ENCODE peak calls at places on chromosomes 11 and 22, in eight cellular contexts. H is transverse colon, K is AG09309, L is endothelial cell, T is lower leg skin, W is kidney, D is fibroblast of the aortic adventitia, F is mucosa of descending colon. P is an unnamed sample.
A peak's percentile ranks its signal among the peaks of the same experiment; 100 is the strongest.

GRCh38 chr11:66068154-66068821 is 1.8 kb upstream of the PACS1 start:
- DNase-seq in F (peak; percentile 84), D (peak; percentile 73), L (peak; percentile 87), T (peak; percentile 53), H (peak; percentile 78), W (no peak), K (no peak), P (peak; percentile 80)

GRCh38 chr11:65108469-65109123 is 3.1 kb upstream of the TM7SF2 start:
- DNase-seq in L (no peak), D (no peak), W (peak; percentile 53), K (no peak), F (no peak), T (no peak), H (no peak), P (no peak)

GRCh38 chr22:21960200-21961126 is 7.8 kb upstream of the PPM1F start:
- DNase-seq in L (no peak), F (no peak), T (no peak), H (no peak), W (no peak), K (no peak), D (no peak), P (no peak)

GRCh38 chr22:36397081-36397766 is 9.5 kb upstream of the MYH9 start:
- DNase-seq in W (no peak), D (peak; percentile 66), L (no peak), F (no peak), T (no peak), K (no peak), H (no peak), P (peak; percentile 68)

GRCh38 chr11:80330302-80330701 is 889.5 kb upstream of the TENM4 start:
- DNase-seq in L (no peak), K (no peak), W (no peak), D (no peak), F (no peak), T (no peak), H (no peak), P (no peak)

GRCh38 chr22:39959640-39960447 is at the start of gene TMA7B:
- DNase-seq in H (no peak), D (peak; percentile 33), L (peak; percentile 42), F (peak; percentile 13), T (no peak), K (no peak), W (no peak), P (no peak)

GRCh38 chr11:115423728-115424459 is 80.3 kb downstream of the CADM1 start:
- DNase-seq in K (no peak), D (no peak), H (no peak), W (no peak), T (no peak), F (no peak), L (no peak), P (no peak)

GRCh38 chr11:44281151-44281550 is 28.8 kb downstream of the ALX4 start:
- DNase-seq in K (no peak), D (no peak), H (no peak), F (no peak), L (no peak), W (no peak), T (no peak), P (no peak)

GRCh38 chr11:114131366-114131963 is 72.0 kb downstream of the ZBTB16 start:
- DNase-seq in W (no peak), L (no peak), K (no peak), H (peak; percentile 8), T (no peak), F (no peak), D (no peak), P (no peak)

GRCh38 chr11:12841946-12842630 is 167.0 kb upstream of the RASSF10 start:
- DNase-seq in D (peak; percentile 71), H (no peak), K (peak; percentile 47), W (no peak), F (no peak), L (peak; percentile 22), T (no peak), P (no peak)

GRCh38 chr11:71426413-71426812 is 21.8 kb downstream of the DHCR7 start:
- DNase-seq in K (no peak), H (no peak), W (no peak), D (no peak), F (no peak), T (no peak), L (no peak), P (no peak)

GRCh38 chr11:3807856-3808845 is at the start of gene PGAP2:
- DNase-seq in T (peak; percentile 46), L (peak; percentile 75), W (peak; percentile 88), K (no peak), F (peak; percentile 85), H (peak; percentile 77), D (peak; percentile 53), P (peak; percentile 87)

GRCh38 chr22:20438678-20439492 is 1.3 kb upstream of the SCARF2 start:
- DNase-seq in W (peak; percentile 78), T (no peak), L (no peak), K (no peak), D (no peak), F (no peak), H (no peak), P (peak; percentile 64)

GRCh38 chr11:45058344-45058743 is 88.1 kb upstream of the PRDM11 start:
- DNase-seq in H (no peak), F (no peak), T (no peak), D (no peak), L (no peak), K (no peak), W (no peak), P (no peak)

GRCh38 chr22:35977136-35977535 is 51.5 kb downstream of the RBFOX2 start:
- DNase-seq in W (no peak), L (no peak), H (no peak), D (peak; percentile 38), K (no peak), F (no peak), T (no peak), P (no peak)

GRCh38 chr11:64019106-64020031 is 16.4 kb upstream of the FLRT1 start:
- DNase-seq in T (no peak), K (no peak), D (no peak), F (no peak), L (no peak), H (no peak), W (no peak), P (no peak)

GRCh38 chr22:27682438-27682837 is 119.1 kb downstream of the MN1 start:
- DNase-seq in H (no peak), K (no peak), W (no peak), T (no peak), L (peak; percentile 38), F (no peak), D (no peak), P (no peak)

GRCh38 chr22:29716814-29717213 is 3.0 kb upstream of the CABP7 start:
- DNase-seq in K (peak; percentile 10), D (peak; percentile 79), L (peak; percentile 91), T (no peak), W (no peak), H (peak; percentile 53), F (peak; percentile 72), P (no peak)

GRCh38 chr22:21568207-21569075 is 927 bp downstream of the UBE2L3 start:
- DNase-seq in T (no peak), F (peak; percentile 45), L (peak; percentile 34), W (no peak), D (peak; percentile 37), K (no peak), H (peak; percentile 39), P (peak; percentile 70)

GRCh38 chr22:37278261-37278660 is 4.0 kb upstream of the CYTH4 start:
- DNase-seq in H (no peak), T (no peak), D (no peak), L (no peak), F (no peak), K (no peak), W (no peak), P (no peak)

GRCh38 chr11:119426142-119426541 is 3.2 kb upstream of the THY1 start:
- DNase-seq in L (no peak), W (no peak), F (no peak), D (no peak), H (no peak), K (no peak), T (no peak), P (no peak)

GRCh38 chr11:11250470-11250869 is 102.6 kb downstream of the CSNK2A3 start:
- DNase-seq in F (no peak), K (no peak), T (no peak), L (no peak), D (no peak), H (no peak), W (no peak), P (no peak)

GRCh38 chr11:58394195-58394594 is 12.5 kb downstream of the OR5B3 start:
- DNase-seq in F (no peak), W (no peak), H (no peak), D (peak; percentile 85), L (no peak), K (peak; percentile 21), T (no peak), P (no peak)

GRCh38 chr11:58650496-58650895 is 28.0 kb downstream of the CNTF start:
- DNase-seq in W (no peak), L (no peak), K (no peak), D (no peak), T (no peak), H (no peak), F (no peak), P (no peak)

GRCh38 chr11:96464695-96465307 is 75.0 kb downstream of the JRKL start:
- DNase-seq in W (no peak), K (peak; percentile 55), T (no peak), D (peak; percentile 84), L (no peak), F (peak; percentile 6), H (no peak), P (no peak)
- TF ChIP-seq CTCF in W (peak; percentile 78), K (peak; percentile 65), T (no peak), D (peak; percentile 69), L (peak; percentile 73), F (peak; percentile 49), H (peak; percentile 76), P (peak; percentile 76)

DNA sequence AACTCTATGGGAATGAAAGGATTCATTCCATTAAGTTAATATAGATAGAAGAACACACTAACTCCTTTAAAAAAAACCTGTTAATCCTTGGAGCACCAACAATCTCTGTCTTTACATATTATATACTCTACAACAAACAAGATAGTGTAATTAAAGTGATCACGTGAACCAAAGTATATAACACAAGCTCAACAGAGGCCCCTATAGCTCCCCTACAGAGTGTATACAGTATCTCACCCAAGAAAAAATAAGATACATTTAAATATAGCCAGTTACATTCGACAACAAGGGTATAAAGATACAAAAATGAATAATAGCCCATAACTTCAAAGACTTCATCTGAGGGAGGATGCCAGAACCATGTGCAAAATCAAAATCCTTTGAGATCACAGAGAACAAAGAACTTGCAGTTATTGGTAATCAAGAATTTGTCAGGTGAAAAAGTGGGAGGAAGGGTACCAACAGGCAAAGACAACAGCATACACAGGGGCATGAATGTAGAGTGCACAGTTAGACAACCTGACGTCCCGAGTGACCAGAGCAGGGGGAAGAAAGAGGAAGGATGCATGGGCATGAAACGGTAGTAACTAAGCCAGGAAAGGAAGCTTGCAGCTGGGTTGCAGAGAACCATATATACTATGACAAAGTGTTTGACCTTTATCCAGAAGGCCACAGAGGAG is 4.7 kb downstream of the FCHSD2 start:
- DNase-seq in W (no peak), L (no peak), F (no peak), H (no peak), D (no peak), T (no peak), K (no peak), P (no peak)
- TF ChIP-seq CTCF in W (no peak), L (no peak), F (no peak), H (no peak), D (no peak), T (no peak), K (no peak), P (no peak)

GRCh38 chr22:41957941-41958556 is 6.1 kb downstream of the SMIM45 start:
- DNase-seq in D (no peak), T (no peak), H (no peak), W (no peak), L (no peak), F (no peak), K (no peak), P (no peak)
- TF ChIP-seq CTCF in D (no peak), T (no peak), H (no peak), W (no peak), L (peak; percentile 63), F (peak; percentile 22), K (no peak), P (peak; percentile 3)

GRCh38 chr11:34790620-34791019 is 125.6 kb downstream of the APIP start:
- DNase-seq in F (no peak), W (no peak), T (no peak), K (no peak), D (no peak), L (no peak), H (no peak), P (no peak)
- TF ChIP-seq CTCF in F (no peak), W (no peak), T (no peak), K (no peak), D (no peak), L (no peak), H (peak; percentile 13), P (no peak)